ENCODE peak calls at places on chromosomes 4 and X, in six cellular contexts. H is AG10803, S is colonic mucosa, B is ovary, Z is type B pancreatic cell, R is endothelial cell. K is an unnamed sample.

GRCh38 chrX:13888284-13888683 is 71.4 kb upstream of the GPM6B start:
- DNase-seq in Z (no peak), B (no peak), R (no peak), S (no peak), H (no peak), K (no peak)

GRCh38 chrX:154136627-154137161 is 7.3 kb upstream of the OPN1LW start:
- DNase-seq in H (peak; percentile 29), R (peak; percentile 84), B (peak; percentile 78), S (peak; percentile 60), Z (peak; percentile 82), K (peak; percentile 78)

GRCh38 chrX:31280580-31280979 is 208.7 kb upstream of the FTHL17 start:
- DNase-seq in B (no peak), Z (no peak), S (no peak), R (no peak), H (no peak), K (no peak)

GRCh38 chr4:184825394-184826314 is at the start of gene ACSL1:
- DNase-seq in B (peak; percentile 82), S (peak; percentile 69), H (peak; percentile 62), R (peak; percentile 68), Z (peak; percentile 79), K (peak; percentile 97)

GRCh38 chr4:97367878-97368277 is 775.4 kb downstream of the STPG2 start:
- DNase-seq in Z (no peak), R (no peak), B (no peak), H (no peak), S (no peak), K (no peak)

GRCh38 chr4:122836941-122837340 is 10.3 kb downstream of the FGF2 start:
- DNase-seq in Z (no peak), S (no peak), H (no peak), R (no peak), B (no peak), K (no peak)

GRCh38 chrX:40098264-40099045 is 697 bp upstream of the BCOR start:
- DNase-seq in B (peak; percentile 59), H (no peak), R (peak; percentile 30), S (peak; percentile 47), Z (no peak), K (peak; percentile 61)

GRCh38 chrX:40153335-40154221 is 55.8 kb upstream of the BCOR start:
- DNase-seq in H (no peak), Z (no peak), R (peak; percentile 22), B (peak; percentile 71), S (peak; percentile 71), K (peak; percentile 79)

GRCh38 chr4:174156239-174156826 is 127.1 kb downstream of the FBXO8 start:
- DNase-seq in R (no peak), S (no peak), B (no peak), H (peak; percentile 48), Z (no peak), K (peak; percentile 11)

GRCh38 chr4:101355767-101356702 is 8.7 kb upstream of the PPP3CA start:
- DNase-seq in Z (no peak), H (peak; percentile 87), B (no peak), R (no peak), S (no peak), K (no peak)

GRCh38 chr4:173226401-173226888 is 57.8 kb downstream of the GALNT7 start:
- DNase-seq in Z (no peak), S (no peak), B (no peak), H (no peak), R (no peak), K (no peak)

GRCh38 chr4:154781126-154781982 is at the start of gene RBM46:
- DNase-seq in B (peak; percentile 14), Z (no peak), R (no peak), S (no peak), H (no peak), K (peak; percentile 9)

GRCh38 chrX:9867753-9868152 is 81.5 kb downstream of the SHROOM2 start:
- DNase-seq in H (no peak), S (no peak), Z (no peak), B (no peak), R (no peak), K (no peak)

GRCh38 chr4:168511780-168512467 is 15.1 kb downstream of the PALLD start:
- DNase-seq in B (no peak), R (no peak), S (no peak), H (no peak), Z (no peak), K (no peak)

GRCh38 chrX:108348525-108348924 is 89.7 kb downstream of the COL4A6 start:
- DNase-seq in B (no peak), Z (no peak), H (no peak), S (no peak), R (no peak), K (no peak)

GRCh38 chrX:51641421-51642021 is 22.8 kb upstream of the CENPVL3 start:
- DNase-seq in H (peak; percentile 46), R (peak; percentile 26), S (no peak), Z (no peak), B (no peak), K (peak; percentile 44)

DNA sequence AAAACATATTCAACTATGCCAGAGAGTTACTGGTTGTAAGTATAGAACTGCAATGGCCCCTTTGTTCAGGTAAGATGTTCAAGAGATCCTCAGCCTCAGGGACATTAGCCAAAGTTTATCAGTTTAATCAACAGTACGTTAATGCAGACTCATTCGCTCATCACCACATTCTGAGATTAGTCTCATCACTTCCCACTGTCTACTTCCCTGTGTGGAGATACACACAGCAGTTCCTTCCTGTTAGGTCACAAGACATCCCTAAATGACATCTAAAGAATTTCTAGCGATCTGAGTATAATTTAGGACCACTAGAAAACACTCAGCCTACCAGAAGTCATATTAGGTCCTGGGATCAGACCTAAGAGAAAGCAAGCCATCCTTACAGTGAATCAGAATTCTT is 10.4 kb downstream of the SLC10A7 start:
- DNase-seq in H (no peak), S (no peak), Z (no peak), B (no peak), R (no peak), K (no peak)
- TF ChIP-seq CTCF in H (no peak), S (no peak), Z (no peak), B (no peak), R (no peak), K (no peak)

GRCh38 chrX:19040373-19040772 is 56.5 kb upstream of the PHKA2 start:
- DNase-seq in S (no peak), R (no peak), B (no peak), H (no peak), Z (no peak), K (no peak)
- TF ChIP-seq CTCF in S (no peak), R (peak; percentile 71), B (no peak), H (peak; percentile 30), Z (peak; percentile 74), K (no peak)

DNA sequence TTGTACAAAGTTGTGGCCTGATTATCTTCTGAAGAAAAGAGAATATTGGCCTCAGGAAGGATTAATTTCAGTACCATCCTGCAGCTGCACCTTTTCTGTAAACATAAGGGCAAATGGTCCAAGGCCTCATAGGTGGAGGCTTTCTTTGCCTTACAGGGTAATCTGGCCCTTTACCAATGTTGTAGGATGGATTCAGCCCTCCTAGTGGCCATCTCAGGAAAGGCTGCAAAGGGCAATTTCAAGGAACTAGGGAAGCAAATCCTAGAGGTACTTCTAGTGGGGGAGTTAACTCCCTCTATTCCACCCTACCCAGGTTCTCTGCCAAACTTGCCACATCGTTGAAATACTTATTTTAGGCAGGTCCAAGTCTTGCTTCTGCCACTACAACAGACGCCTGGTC is 57.6 kb downstream of the UGT2B11 start:
- DNase-seq in R (peak; percentile 19), H (no peak), S (no peak), B (no peak), Z (no peak), K (no peak)
- TF ChIP-seq CTCF in R (peak; percentile 30), H (no peak), S (no peak), B (no peak), Z (peak; percentile 49), K (no peak)

GRCh38 chr4:2795558-2796260 is 2.8 kb downstream of the SH3BP2 start:
- DNase-seq in H (no peak), S (peak; percentile 31), R (peak; percentile 3), B (peak; percentile 31), Z (no peak), K (no peak)

GRCh38 chr4:2794707-2795557 is 2.0 kb downstream of the SH3BP2 start:
- DNase-seq in B (peak; percentile 24), Z (no peak), H (peak; percentile 85), S (peak; percentile 61), R (peak; percentile 14), K (no peak)

GRCh38 chr4:2792711-2793577 is at the start of gene SH3BP2:
- DNase-seq in Z (no peak), H (peak; percentile 66), R (peak; percentile 71), S (peak; percentile 90), B (peak; percentile 81), K (peak; percentile 91)

GRCh38 chr4:2793578-2793919 is 664 bp downstream of the SH3BP2 start:
- DNase-seq in Z (no peak), R (peak; percentile 17), B (peak; percentile 42), S (peak; percentile 57), H (peak; percentile 44), K (no peak)

DNA sequence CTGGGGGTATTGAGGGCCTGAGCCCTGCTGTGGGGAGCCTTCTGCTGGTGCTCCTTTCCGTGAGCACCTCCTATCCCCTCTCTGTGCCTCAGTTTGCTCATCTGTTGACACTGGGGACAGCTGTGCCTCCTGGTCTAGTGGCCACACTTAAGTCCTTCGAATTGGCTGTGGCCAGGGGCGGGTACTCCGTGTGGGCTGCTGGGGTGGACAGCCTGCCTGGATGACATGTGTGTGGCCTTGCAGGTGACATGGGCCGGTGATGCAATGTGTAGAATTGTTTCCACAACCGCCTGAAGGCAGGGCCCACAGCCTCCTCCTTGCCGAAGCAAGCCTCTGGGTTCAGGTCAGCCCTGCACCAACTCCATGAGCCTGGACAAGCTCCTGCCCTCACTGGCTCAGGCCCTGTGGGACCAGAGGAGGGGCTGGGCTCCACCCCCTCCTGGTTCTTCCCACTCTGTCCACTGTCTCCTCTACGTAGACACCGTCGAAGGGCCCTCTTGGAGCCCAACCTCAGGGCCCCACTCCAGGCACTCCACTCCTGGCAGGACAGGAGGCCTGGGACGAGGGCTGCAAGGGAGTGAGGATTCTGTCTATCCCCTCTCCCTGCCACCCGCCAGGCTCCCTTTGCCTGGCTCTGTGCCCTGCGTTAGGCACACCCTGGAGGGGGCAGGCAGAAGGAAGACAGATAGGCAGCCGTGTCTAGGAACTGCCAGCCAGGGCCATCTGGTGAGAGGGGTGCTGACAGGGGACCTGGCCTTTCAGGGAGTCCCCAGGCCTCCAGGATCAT is 1.2 kb downstream of the SH3BP2 start:
- DNase-seq in B (peak; percentile 43), R (peak; percentile 11), Z (no peak), H (peak; percentile 68), S (peak; percentile 69), K (no peak)
- TF ChIP-seq CTCF in B (no peak), R (no peak), Z (no peak), H (no peak), S (no peak), K (no peak)

DNA sequence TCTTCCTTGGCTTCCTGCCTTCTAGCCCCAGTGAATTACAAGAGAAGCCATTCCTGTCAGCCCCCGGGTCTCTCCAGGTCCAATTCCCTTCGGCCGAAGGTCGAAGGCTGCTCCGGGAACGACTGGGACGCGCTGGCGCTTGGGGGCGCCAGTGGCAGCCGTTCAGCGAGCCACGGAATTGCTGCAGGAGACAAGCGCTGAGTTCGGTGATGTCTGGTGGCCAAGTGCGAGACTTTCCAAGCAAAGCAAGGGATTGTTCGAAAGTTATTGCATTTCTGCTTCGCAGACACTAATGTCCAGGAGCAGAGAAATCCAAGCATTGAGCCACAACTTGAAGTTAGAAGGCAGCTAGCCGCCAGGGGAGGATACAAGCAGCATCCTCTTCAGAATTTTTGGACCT is 1.1 kb upstream of the DKK2 start:
- DNase-seq in H (peak; percentile 56), S (peak; percentile 38), Z (peak; percentile 73), B (peak; percentile 26), R (peak; percentile 72), K (no peak)
- TF ChIP-seq CTCF in H (peak; percentile 63), S (no peak), Z (peak; percentile 66), B (no peak), R (no peak), K (peak; percentile 31)

GRCh38 chr4:6687947-6688878 is 5.5 kb upstream of the S100P start:
- DNase-seq in B (no peak), H (no peak), R (no peak), Z (no peak), S (no peak), K (peak; percentile 29)
- TF ChIP-seq CTCF in B (no peak), H (no peak), R (no peak), Z (peak; percentile 35), S (no peak), K (no peak)